ENCODE peak calls at places on chromosomes 1 and 21, in ten cellular contexts. One of them, this sample, is unnamed.

GRCh38 chr1:91842563-91842962 is 43.4 kb downstream of the TGFBR3 start:
- DNase-seq in HEK293T: no peak
- DNase-seq in AG04449: no peak
- DNase-seq in psoas muscle: no peak
- DNase-seq in cardiac muscle cell: no peak
- DNase-seq in stimulated activated CD4-positive, alpha-beta T cell treated with anti-CD3 and anti-CD28 coated beads, Interleukin-12 subunit alpha, Interleukin-12 subunit beta, amount 100 ng/mL, for 24 hours: no peak
- DNase-seq in GM12892: no peak
- DNase-seq in stimulated activated CD8-positive, alpha-beta memory T cell treated with anti-CD3 and anti-CD28 coated beads, Interleukin-4, amount 100 ng/mL, for 24 hours: no peak
- DNase-seq in T47D: no peak
- DNase-seq in stomach: no peak
- DNase-seq in this sample: no peak

GRCh38 chr1:156268336-156268735 is 14.3 kb downstream of the SMG5 start:
- DNase-seq in HEK293T: no peak
- DNase-seq in AG04449: no peak
- DNase-seq in psoas muscle: no peak
- DNase-seq in cardiac muscle cell: no peak
- DNase-seq in stimulated activated CD4-positive, alpha-beta T cell treated with anti-CD3 and anti-CD28 coated beads, Interleukin-12 subunit alpha, Interleukin-12 subunit beta, amount 100 ng/mL, for 24 hours: no peak
- DNase-seq in GM12892: no peak
- DNase-seq in stimulated activated CD8-positive, alpha-beta memory T cell treated with anti-CD3 and anti-CD28 coated beads, Interleukin-4, amount 100 ng/mL, for 24 hours: no peak
- DNase-seq in T47D: no peak
- DNase-seq in stomach: no peak
- DNase-seq in this sample: no peak

GRCh38 chr1:33055210-33055991 is 18.7 kb upstream of the AK2 start:
- DNase-seq in HEK293T: peak
- DNase-seq in AG04449: peak
- DNase-seq in psoas muscle: peak
- DNase-seq in cardiac muscle cell: peak
- DNase-seq in stimulated activated CD4-positive, alpha-beta T cell treated with anti-CD3 and anti-CD28 coated beads, Interleukin-12 subunit alpha, Interleukin-12 subunit beta, amount 100 ng/mL, for 24 hours: no peak
- DNase-seq in GM12892: peak
- DNase-seq in stimulated activated CD8-positive, alpha-beta memory T cell treated with anti-CD3 and anti-CD28 coated beads, Interleukin-4, amount 100 ng/mL, for 24 hours: no peak
- DNase-seq in T47D: peak
- DNase-seq in stomach: peak
- DNase-seq in this sample: peak

GRCh38 chr1:73770109-73770905 is 427.7 kb downstream of the LRRIQ3 start:
- DNase-seq in HEK293T: no peak
- DNase-seq in AG04449: no peak
- DNase-seq in psoas muscle: no peak
- DNase-seq in cardiac muscle cell: no peak
- DNase-seq in stimulated activated CD4-positive, alpha-beta T cell treated with anti-CD3 and anti-CD28 coated beads, Interleukin-12 subunit alpha, Interleukin-12 subunit beta, amount 100 ng/mL, for 24 hours: no peak
- DNase-seq in GM12892: no peak
- DNase-seq in stimulated activated CD8-positive, alpha-beta memory T cell treated with anti-CD3 and anti-CD28 coated beads, Interleukin-4, amount 100 ng/mL, for 24 hours: no peak
- DNase-seq in T47D: no peak
- DNase-seq in stomach: no peak
- DNase-seq in this sample: no peak

GRCh38 chr21:30030416-30030815 is 90.6 kb upstream of the GRIK1 start:
- DNase-seq in HEK293T: no peak
- DNase-seq in AG04449: no peak
- DNase-seq in psoas muscle: no peak
- DNase-seq in cardiac muscle cell: no peak
- DNase-seq in stimulated activated CD4-positive, alpha-beta T cell treated with anti-CD3 and anti-CD28 coated beads, Interleukin-12 subunit alpha, Interleukin-12 subunit beta, amount 100 ng/mL, for 24 hours: no peak
- DNase-seq in GM12892: no peak
- DNase-seq in stimulated activated CD8-positive, alpha-beta memory T cell treated with anti-CD3 and anti-CD28 coated beads, Interleukin-4, amount 100 ng/mL, for 24 hours: no peak
- DNase-seq in T47D: no peak
- DNase-seq in stomach: no peak
- DNase-seq in this sample: no peak

GRCh38 chr1:33365560-33365997 is 44.7 kb upstream of the A3GALT2 start:
- DNase-seq in HEK293T: no peak
- DNase-seq in AG04449: no peak
- DNase-seq in psoas muscle: peak
- DNase-seq in cardiac muscle cell: peak
- DNase-seq in stimulated activated CD4-positive, alpha-beta T cell treated with anti-CD3 and anti-CD28 coated beads, Interleukin-12 subunit alpha, Interleukin-12 subunit beta, amount 100 ng/mL, for 24 hours: no peak
- DNase-seq in GM12892: no peak
- DNase-seq in stimulated activated CD8-positive, alpha-beta memory T cell treated with anti-CD3 and anti-CD28 coated beads, Interleukin-4, amount 100 ng/mL, for 24 hours: no peak
- DNase-seq in T47D: no peak
- DNase-seq in stomach: no peak
- DNase-seq in this sample: no peak

GRCh38 chr1:235642021-235642942 is 7.3 kb downstream of the GNG4 start:
- DNase-seq in HEK293T: no peak
- DNase-seq in AG04449: no peak
- DNase-seq in psoas muscle: no peak
- DNase-seq in cardiac muscle cell: no peak
- DNase-seq in stimulated activated CD4-positive, alpha-beta T cell treated with anti-CD3 and anti-CD28 coated beads, Interleukin-12 subunit alpha, Interleukin-12 subunit beta, amount 100 ng/mL, for 24 hours: peak
- DNase-seq in GM12892: peak
- DNase-seq in stimulated activated CD8-positive, alpha-beta memory T cell treated with anti-CD3 and anti-CD28 coated beads, Interleukin-4, amount 100 ng/mL, for 24 hours: peak
- DNase-seq in T47D: no peak
- DNase-seq in stomach: peak
- DNase-seq in this sample: no peak

GRCh38 chr1:203200916-203201315 is 14.4 kb upstream of the CHI3L1 start:
- DNase-seq in HEK293T: no peak
- DNase-seq in AG04449: no peak
- DNase-seq in psoas muscle: no peak
- DNase-seq in cardiac muscle cell: no peak
- DNase-seq in stimulated activated CD4-positive, alpha-beta T cell treated with anti-CD3 and anti-CD28 coated beads, Interleukin-12 subunit alpha, Interleukin-12 subunit beta, amount 100 ng/mL, for 24 hours: no peak
- DNase-seq in GM12892: no peak
- DNase-seq in stimulated activated CD8-positive, alpha-beta memory T cell treated with anti-CD3 and anti-CD28 coated beads, Interleukin-4, amount 100 ng/mL, for 24 hours: no peak
- DNase-seq in T47D: no peak
- DNase-seq in stomach: peak
- DNase-seq in this sample: no peak

GRCh38 chr1:160346953-160347352 is 3.8 kb downstream of the NCSTN start:
- DNase-seq in HEK293T: no peak
- DNase-seq in AG04449: no peak
- DNase-seq in psoas muscle: no peak
- DNase-seq in cardiac muscle cell: no peak
- DNase-seq in stimulated activated CD4-positive, alpha-beta T cell treated with anti-CD3 and anti-CD28 coated beads, Interleukin-12 subunit alpha, Interleukin-12 subunit beta, amount 100 ng/mL, for 24 hours: no peak
- DNase-seq in GM12892: no peak
- DNase-seq in stimulated activated CD8-positive, alpha-beta memory T cell treated with anti-CD3 and anti-CD28 coated beads, Interleukin-4, amount 100 ng/mL, for 24 hours: no peak
- DNase-seq in T47D: no peak
- DNase-seq in stomach: no peak
- DNase-seq in this sample: peak